ENCODE peak calls at places on chromosomes 11 and 22, in ten cellular contexts. E is AG10803, I is A549, K is AG04449, B is MM.1S, P is astrocyte of the spinal cord, L is esophagus squamous epithelium, O is lung, T is fibroblast of mammary gland, M is OCI-LY7. G is an unnamed sample.

GRCh38 chr11:108743851-108744250 is 79.0 kb downstream of the DDX10 start:
- DNase-seq in L (no peak), B (no peak), P (no peak), M (no peak), O (no peak), E (no peak), K (no peak), T (peak; percentile 37), I (no peak), G (no peak)

GRCh38 chr22:37485714-37486223 is 415 bp downstream of the MFNG start:
- DNase-seq in I (no peak), K (no peak), E (no peak), O (no peak), P (no peak), B (peak; percentile 41), M (peak; percentile 66), T (no peak), L (no peak), G (no peak)

GRCh38 chr11:5004429-5005274 is 10.0 kb downstream of the OR51L1 start:
- DNase-seq in T (peak; percentile 62), M (peak; percentile 38), O (peak; percentile 45), P (peak; percentile 64), I (peak; percentile 5), E (peak; percentile 59), L (no peak), B (peak; percentile 58), K (peak; percentile 5), G (peak; percentile 72)

GRCh38 chr11:68542617-68543016 is 82.1 kb downstream of the PPP6R3 start:
- DNase-seq in M (no peak), E (peak; percentile 89), L (no peak), I (no peak), K (peak; percentile 67), B (no peak), P (peak; percentile 87), O (no peak), T (peak; percentile 96), G (peak; percentile 81)

GRCh38 chr11:118881130-118881717 is 2.5 kb upstream of the CXCR5 start:
- DNase-seq in B (no peak), K (no peak), L (no peak), E (no peak), M (no peak), O (no peak), I (no peak), T (no peak), P (no peak), G (no peak)

GRCh38 chr11:110710520-110711381 is 1.5 kb downstream of the ARHGAP20 start:
- DNase-seq in T (peak; percentile 26), K (no peak), E (no peak), M (no peak), L (no peak), B (no peak), P (peak; percentile 26), O (peak; percentile 52), I (no peak), G (peak; percentile 31)

GRCh38 chr11:133545199-133545709 is 13.0 kb upstream of the OPCML start:
- DNase-seq in B (no peak), E (no peak), L (no peak), P (no peak), M (peak; percentile 25), O (no peak), I (no peak), T (no peak), K (no peak), G (no peak)

GRCh38 chr11:66100272-66101037 is 30.4 kb downstream of the PACS1 start:
- DNase-seq in P (peak; percentile 14), I (peak; percentile 36), L (peak; percentile 15), M (peak; percentile 86), E (no peak), K (no peak), B (no peak), T (peak; percentile 54), O (peak; percentile 64), G (peak; percentile 37)

GRCh38 chr22:19769393-19769715 is 8.8 kb downstream of the TBX1 start:
- DNase-seq in K (no peak), I (no peak), M (no peak), O (no peak), E (no peak), B (no peak), T (no peak), L (no peak), P (no peak), G (no peak)

GRCh38 chr11:30479899-30480298 is 106.3 kb downstream of the MPPED2 start:
- DNase-seq in B (no peak), P (no peak), E (no peak), L (no peak), I (no peak), T (no peak), K (no peak), O (no peak), M (no peak), G (no peak)

DNA sequence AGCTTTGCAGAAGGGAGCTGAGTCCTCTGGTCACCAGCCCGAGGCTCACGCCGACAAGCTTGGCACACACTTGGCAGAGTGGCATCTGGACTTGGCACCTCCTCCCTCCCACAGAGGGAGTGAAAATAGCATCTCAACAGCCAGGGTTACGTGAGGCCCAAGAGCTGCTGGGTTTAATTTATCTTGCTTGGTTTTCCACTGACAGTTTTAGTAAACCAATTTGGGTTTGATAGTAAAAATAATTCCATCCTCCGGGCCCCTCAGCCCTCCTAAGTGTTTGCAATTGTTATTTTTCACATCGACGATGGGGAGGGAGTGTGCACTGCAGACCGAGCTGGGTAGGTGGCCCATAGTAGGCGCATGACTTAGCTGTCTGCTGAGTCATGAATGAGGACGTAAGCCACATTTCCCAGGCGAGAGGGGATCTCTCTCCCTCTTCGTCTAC is 107.6 kb upstream of the ASPHD2 start:
- DNase-seq in E (peak; percentile 90), B (no peak), M (no peak), T (peak; percentile 64), O (no peak), I (no peak), K (peak; percentile 90), L (no peak), P (peak; percentile 31), G (peak; percentile 6)
- H3K4me3 ChIP-seq in E (no peak overlapping the region), B (no peak overlapping the region), M (no peak overlapping the region), T (no peak overlapping the region), O (no peak overlapping the region), I (no peak overlapping the region), K (no peak overlapping the region), L (no peak overlapping the region), P (no peak overlapping the region), G (no peak overlapping the region)

DNA sequence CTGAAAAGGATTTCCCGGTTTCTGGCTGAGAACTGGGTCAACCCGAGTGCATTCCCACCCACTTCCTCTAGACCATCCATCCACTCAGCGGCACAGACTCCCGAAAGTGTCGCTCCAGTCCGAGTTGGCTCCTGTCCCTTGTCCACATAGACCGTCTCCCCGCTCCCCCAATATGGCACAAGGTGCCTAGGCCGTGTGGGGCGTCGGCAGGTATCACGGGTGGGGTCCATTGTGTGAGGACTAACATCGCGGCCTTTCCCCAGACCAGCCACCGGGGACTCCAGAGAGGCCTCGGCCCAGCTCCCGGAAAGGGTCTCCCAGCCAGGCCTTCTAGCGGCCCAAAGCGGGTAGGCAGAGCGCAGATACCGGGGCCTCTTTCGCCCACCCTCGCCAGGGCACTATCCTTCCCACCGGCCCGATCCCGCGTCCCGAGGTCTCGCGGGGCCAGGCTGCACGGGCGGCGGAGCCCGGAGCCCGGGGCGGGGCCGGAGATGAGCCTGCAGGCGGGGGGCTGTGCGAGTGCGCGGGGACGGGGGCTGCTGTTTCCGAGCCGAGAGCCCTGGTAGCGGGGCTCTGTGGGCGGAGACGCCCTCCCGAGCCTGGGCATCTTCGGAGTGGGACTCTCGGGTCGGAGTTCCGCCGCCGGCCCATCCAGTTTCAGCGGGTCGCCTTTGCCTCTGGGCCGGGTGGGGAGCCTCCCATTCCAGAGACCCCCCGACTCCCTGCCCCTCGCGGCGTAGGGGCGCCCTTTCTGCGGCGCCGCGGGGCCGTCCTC is 21.1 kb downstream of the SERPINH1 start:
- DNase-seq in E (peak; percentile 67), O (peak; percentile 67), B (peak; percentile 38), L (no peak), I (peak; percentile 59), T (peak; percentile 48), P (peak; percentile 69), K (no peak), M (peak; percentile 12), G (peak; percentile 61)
- TF ChIP-seq CTCF in E (peak; percentile 58), O (no peak), B (peak; percentile 39), L (peak; percentile 35), I (peak; percentile 11), T (no peak), P (peak; percentile 39), K (peak; percentile 26), M (no peak), G (peak; percentile 29)

DNA sequence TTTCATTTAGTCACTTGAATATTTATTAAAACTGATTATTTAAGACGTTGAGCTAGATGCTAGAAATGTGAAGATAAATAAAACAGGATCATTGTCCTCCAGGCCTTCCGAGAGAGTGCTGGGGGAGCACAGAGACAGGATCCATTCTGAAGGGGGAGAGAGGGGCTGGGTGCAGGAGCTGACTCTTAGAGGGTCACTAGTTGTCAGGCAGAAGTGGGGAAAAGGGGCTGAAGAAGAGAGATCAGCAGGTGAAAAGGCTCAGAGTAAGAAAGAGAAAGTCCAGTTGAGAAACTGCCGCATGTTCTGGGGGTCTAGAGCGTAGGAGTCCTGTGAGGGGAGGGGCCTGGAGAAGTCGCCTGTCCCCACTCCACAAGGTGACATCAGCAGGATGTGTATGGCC is 206.2 kb upstream of the SNX19 start:
- DNase-seq in E (no peak), M (no peak), I (no peak), K (no peak), L (no peak), B (no peak), P (no peak), T (no peak), O (no peak), G (no peak)
- H3K4me3 ChIP-seq in E (no peak overlapping the region), M (no peak overlapping the region), I (no peak overlapping the region), K (no peak overlapping the region), L (no peak overlapping the region), B (no peak overlapping the region), P (no peak overlapping the region), T (no peak overlapping the region), O (no peak overlapping the region), G (no peak overlapping the region)

GRCh38 chr22:34019190-34019845 is 99.0 kb upstream of the LARGE1 start:
- DNase-seq in P (no peak), M (no peak), K (no peak), E (no peak), I (no peak), B (no peak), T (no peak), L (no peak), O (no peak), G (no peak)
- TF ChIP-seq CTCF in P (no peak), M (no peak), K (no peak), E (no peak), I (no peak), B (no peak), T (no peak), L (no peak), O (no peak), G (no peak)